ENCODE peak calls at places on chromosomes 12 and 14, in seven cellular contexts. D is mesendoderm, M is left ventricle myocardium inferior, V is breast epithelium, R is endothelial cell of umbilical vein, K is upper lobe of right lung, B is esophagus squamous epithelium. F is an unnamed sample.

GRCh38 chr14:54632452-54632851 is 65.5 kb downstream of the SAMD4A start:
- DNase-seq in B (no peak), D (no peak), K (no peak), M (no peak), R (no peak), V (no peak), F (no peak)

GRCh38 chr14:78933948-78934524 is 763.9 kb downstream of the NRXN3 start:
- DNase-seq in K (no peak), B (no peak), R (peak; percentile 54), V (no peak), M (no peak), D (peak; percentile 31), F (no peak)

GRCh38 chr14:85214471-85214870 is 315.5 kb upstream of the FLRT2 start:
- DNase-seq in D (no peak), M (no peak), R (no peak), V (no peak), B (no peak), K (no peak), F (no peak)

GRCh38 chr12:80268924-80269749 is 169.8 kb downstream of the OTOGL start:
- DNase-seq in D (no peak), V (no peak), B (no peak), R (peak; percentile 92), M (no peak), K (no peak), F (no peak)

GRCh38 chr12:19066471-19067001 is 63.0 kb upstream of the PLEKHA5 start:
- DNase-seq in K (no peak), V (no peak), R (no peak), M (no peak), B (no peak), D (peak; percentile 23), F (no peak)

GRCh38 chr12:71686658-71687025 is 760 bp downstream of the TMEM19 start:
- DNase-seq in B (no peak), D (no peak), K (no peak), R (no peak), M (no peak), V (no peak), F (no peak)

GRCh38 chr14:100634026-100634425 is 46.8 kb upstream of the BEGAIN start:
- DNase-seq in V (no peak), M (no peak), D (no peak), B (no peak), R (no peak), K (no peak), F (no peak)

GRCh38 chr14:36580856-36581831 is 1.3 kb downstream of the NKX2-8 start:
- DNase-seq in V (no peak), K (peak; percentile 77), B (no peak), M (peak; percentile 13), D (peak; percentile 81), R (peak; percentile 22), F (no peak)

GRCh38 chr12:39122562-39123204 is 217.3 kb upstream of the CPNE8 start:
- DNase-seq in R (no peak), K (no peak), M (no peak), B (no peak), D (peak; percentile 98), V (no peak), F (no peak)

GRCh38 chr12:117044790-117045174 is 54.4 kb downstream of the TESC start:
- DNase-seq in B (no peak), K (no peak), R (no peak), M (no peak), D (no peak), V (no peak), F (no peak)

GRCh38 chr12:32482226-32482625 is 82.9 kb downstream of the FGD4 start:
- DNase-seq in D (no peak), R (peak; percentile 71), M (no peak), B (no peak), V (no peak), K (no peak), F (no peak)

GRCh38 chr14:104361921-104362681 is 217.5 kb upstream of the C14orf180 start:
- DNase-seq in M (no peak), R (no peak), V (peak; percentile 37), D (no peak), K (peak; percentile 57), B (no peak), F (no peak)

GRCh38 chr12:109273354-109273753 is 35.7 kb downstream of the FOXN4 start:
- DNase-seq in R (no peak), B (no peak), M (no peak), D (peak; percentile 46), V (no peak), K (no peak), F (no peak)

GRCh38 chr12:42129595-42130204 is 15.0 kb downstream of the GXYLT1 start:
- DNase-seq in K (no peak), B (no peak), R (peak; percentile 86), M (no peak), D (peak; percentile 81), V (no peak), F (no peak)

DNA sequence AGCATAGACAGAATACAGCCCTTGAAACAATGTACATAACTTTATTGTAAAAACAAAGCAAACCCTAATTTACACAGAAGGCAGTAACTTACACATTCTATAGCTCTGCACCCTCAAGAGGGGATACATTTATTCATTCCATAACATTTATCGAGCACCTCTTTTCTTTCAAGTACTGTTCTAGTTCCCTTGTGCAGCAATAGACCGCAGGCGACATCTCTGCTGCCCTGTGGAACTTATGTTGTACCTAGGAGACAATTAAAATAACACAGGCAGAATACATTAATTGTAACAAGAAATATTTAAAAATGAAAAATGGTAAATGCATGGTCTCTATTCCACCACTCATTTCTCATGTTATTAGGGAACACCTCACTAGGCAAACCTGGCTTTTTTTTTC is 1.4 kb upstream of the ARHGDIB start:
- DNase-seq in M (no peak), K (no peak), D (no peak), V (no peak), R (no peak), B (no peak), F (no peak)
- H3K4me3 ChIP-seq in M (peak overlapping the region; percentile 66), K (no peak overlapping the region), D (no peak overlapping the region), V (no peak overlapping the region), R (no peak overlapping the region), B (no peak overlapping the region), F (no peak overlapping the region)

DNA sequence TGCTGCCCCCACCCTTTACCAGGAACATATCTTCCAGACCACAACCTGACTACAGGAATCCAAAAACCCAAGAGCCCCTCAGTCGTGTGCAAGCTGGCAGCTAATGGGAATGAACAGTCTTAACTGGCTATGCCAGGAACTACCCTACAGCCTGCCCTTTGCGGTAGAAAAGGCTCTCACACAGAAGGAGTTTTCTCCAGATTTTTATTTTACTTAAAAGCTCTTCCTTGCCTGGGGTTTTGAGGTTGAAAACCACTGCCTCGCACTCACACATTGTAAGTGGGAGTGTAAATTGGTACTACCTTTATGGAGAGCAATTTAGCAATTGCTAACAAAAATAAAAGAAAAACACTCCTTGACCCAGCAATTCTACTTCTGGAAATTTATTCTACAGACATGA is 28.2 kb downstream of the PITPNM2 start:
- DNase-seq in V (no peak), D (no peak), B (no peak), M (no peak), K (no peak), R (no peak), F (no peak)
- H3K4me1 ChIP-seq in V (no peaks in the 10 kb centered on the region), D (no peaks in the 10 kb centered on the region), B (peaks cover 14% of the 10 kb centered on the region), M (peaks cover 52% of the 10 kb centered on the region), K (peaks cover 21% of the 10 kb centered on the region), R (peaks cover 13% of the 10 kb centered on the region), F (peaks cover 10% of the 10 kb centered on the region)

DNA sequence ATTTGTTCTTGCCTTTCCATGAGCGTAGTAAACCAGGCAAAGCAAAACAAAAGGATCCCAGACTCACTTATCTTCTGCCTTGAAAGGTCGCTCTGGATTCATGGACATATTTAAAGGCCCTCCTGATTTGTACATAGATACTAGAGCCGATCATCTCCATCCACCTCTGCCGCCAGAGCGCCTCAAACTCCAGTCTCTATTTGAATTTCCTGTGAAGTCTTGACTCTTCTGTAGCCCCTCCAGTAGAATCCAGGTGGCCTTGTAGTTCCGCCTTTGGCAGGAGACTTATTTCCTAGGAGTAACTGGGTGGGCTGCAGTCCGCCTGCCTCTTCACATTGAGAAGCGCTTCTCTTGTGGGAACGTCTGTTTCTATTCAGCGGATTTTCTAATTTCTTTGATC is 8.8 kb upstream of the SIX1 start:
- DNase-seq in D (peak; percentile 35), V (no peak), R (no peak), K (no peak), B (no peak), M (no peak), F (no peak)
- H3K4me3 ChIP-seq in D (no peak overlapping the region), V (peak overlapping the region; percentile 63), R (peak overlapping the region; percentile 59), K (no peak overlapping the region), B (peak overlapping the region; percentile 72), M (peak overlapping the region; percentile 74), F (peak overlapping the region; percentile 44)

GRCh38 chr14:61585598-61586538 is 109.4 kb upstream of the HIF1A start:
- DNase-seq in B (no peak), V (peak; percentile 61), R (peak; percentile 91), M (peak; percentile 76), D (no peak), K (no peak), F (peak; percentile 84)

GRCh38 chr14:61589691-61590521 is 105.4 kb upstream of the HIF1A start:
- DNase-seq in M (no peak), V (no peak), K (no peak), R (no peak), D (no peak), B (no peak), F (no peak)

GRCh38 chr14:61588419-61588901 is 106.9 kb upstream of the HIF1A start:
- DNase-seq in M (no peak), D (no peak), B (no peak), R (peak; percentile 84), V (no peak), K (no peak), F (no peak)

GRCh38 chr14:61586539-61587396 is 108.5 kb upstream of the HIF1A start:
- DNase-seq in K (no peak), V (no peak), R (no peak), B (no peak), M (no peak), D (no peak), F (no peak)

GRCh38 chr14:61587397-61587713 is 108.0 kb upstream of the HIF1A start:
- DNase-seq in K (no peak), M (no peak), V (no peak), D (no peak), B (no peak), R (no peak), F (no peak)
- H3K4me1 ChIP-seq in K (peaks cover 21% of the 10 kb centered on the region), M (peaks cover 57% of the 10 kb centered on the region), V (no peaks in the 10 kb centered on the region), D (peaks cover 2% of the 10 kb centered on the region), B (peaks cover 13% of the 10 kb centered on the region), R (peaks cover 17% of the 10 kb centered on the region), F (peaks cover 11% of the 10 kb centered on the region)

F was measured in right cardiac atrium.